ENCODE peak calls at places on chromosome 19, in seven cellular contexts. E is AG09309, S is left ventricle myocardium inferior, O is AG09319, T is fibroblast of lung, W is left lung, G is K562. P is an unnamed sample.

GRCh38 chr19:48480151-48480475 is 10.9 kb downstream of the CYTH2 start:
- DNase-seq in E (no peak), S (peak; percentile 70), O (no peak), T (no peak), W (no peak), G (no peak), P (no peak)

GRCh38 chr19:51587264-51588191 is 16.4 kb downstream of the ZNF175 start:
- DNase-seq in E (no peak), S (no peak), O (no peak), T (no peak), W (no peak), G (no peak), P (no peak)

GRCh38 chr19:47417107-47417745 is 2.1 kb downstream of the MEIS3 start:
- DNase-seq in E (no peak), S (no peak), O (no peak), T (no peak), W (no peak), G (no peak), P (no peak)

GRCh38 chr19:45716314-45717130 is 14.2 kb downstream of the FBXO46 start:
- DNase-seq in E (no peak), S (no peak), O (no peak), T (no peak), W (no peak), G (peak; percentile 33), P (no peak)

GRCh38 chr19:51531349-51532315 is at the start of gene SIGLEC6:
- DNase-seq in E (no peak), S (peak; percentile 47), O (no peak), T (no peak), W (peak; percentile 92), G (no peak), P (peak; percentile 76)

GRCh38 chr19:8320564-8321066 is 560 bp downstream of the NDUFA7 start:
- DNase-seq in E (no peak), S (no peak), O (no peak), T (no peak), W (peak; percentile 54), G (no peak), P (no peak)

GRCh38 chr19:47377208-47377701 is 28.1 kb downstream of the DHX34 start:
- DNase-seq in E (no peak), S (peak; percentile 80), O (no peak), T (no peak), W (no peak), G (peak; percentile 57), P (no peak)

GRCh38 chr19:45638930-45639729 is at the start of gene EML2:
- DNase-seq in E (no peak), S (peak; percentile 56), O (no peak), T (peak; percentile 39), W (peak; percentile 93), G (peak; percentile 82), P (no peak)

GRCh38 chr19:6378036-6378435 is 2.3 kb upstream of the PSPN start:
- DNase-seq in E (no peak), S (no peak), O (no peak), T (peak; percentile 80), W (no peak), G (no peak), P (no peak)

GRCh38 chr19:35134601-35135091 is at the start of gene LGI4:
- DNase-seq in E (no peak), S (no peak), O (no peak), T (no peak), W (no peak), G (no peak), P (no peak)

GRCh38 chr19:18867751-18868150 is 28.2 kb downstream of the CERS1 start:
- DNase-seq in E (no peak), S (no peak), O (no peak), T (no peak), W (peak; percentile 54), G (no peak), P (no peak)

GRCh38 chr19:47186337-47187022 is 44.5 kb downstream of the BBC3 start:
- DNase-seq in E (no peak), S (no peak), O (no peak), T (peak; percentile 30), W (no peak), G (no peak), P (no peak)

GRCh38 chr19:35114656-35115537 is 726 bp upstream of the FXYD3 start:
- DNase-seq in E (no peak), S (peak; percentile 72), O (no peak), T (peak; percentile 29), W (peak; percentile 86), G (peak; percentile 82), P (no peak)

GRCh38 chr19:46068345-46069258 is 27.8 kb upstream of the IGFL4 start:
- DNase-seq in E (peak; percentile 77), S (no peak), O (peak; percentile 56), T (peak; percentile 95), W (no peak), G (no peak), P (no peak)

GRCh38 chr19:35715981-35716734 is 1.6 kb upstream of the KMT2B start:
- DNase-seq in E (no peak), S (peak; percentile 70), O (no peak), T (peak; percentile 45), W (peak; percentile 92), G (peak; percentile 47), P (peak; percentile 94)

GRCh38 chr19:47095707-47096704 is 17.6 kb downstream of the ZC3H4 start:
- DNase-seq in E (peak; percentile 46), S (peak; percentile 77), O (no peak), T (peak; percentile 85), W (peak; percentile 90), G (no peak), P (peak; percentile 54)

GRCh38 chr19:44776402-44777096 is 1.1 kb upstream of the CBLC start:
- DNase-seq in E (no peak), S (no peak), O (no peak), T (no peak), W (no peak), G (no peak), P (no peak)

GRCh38 chr19:29694669-29695627 is 20.1 kb downstream of the C19orf12 start:
- DNase-seq in E (peak; percentile 37), S (peak; percentile 82), O (peak; percentile 50), T (peak; percentile 51), W (peak; percentile 93), G (peak; percentile 70), P (no peak)

GRCh38 chr19:46296722-46297431 is at the start of gene HIF3A:
- DNase-seq in E (no peak), S (peak; percentile 67), O (no peak), T (no peak), W (no peak), G (peak; percentile 44), P (peak; percentile 94)

GRCh38 chr19:1057185-1057857 is 9.6 kb upstream of the ARHGAP45 start:
- DNase-seq in E (no peak), S (no peak), O (no peak), T (peak; percentile 67), W (no peak), G (no peak), P (no peak)

GRCh38 chr19:8306235-8307054 is 1.7 kb downstream of the CD320 start:
- DNase-seq in E (no peak), S (no peak), O (no peak), T (no peak), W (peak; percentile 41), G (peak; percentile 45), P (peak; percentile 83)

GRCh38 chr19:35206379-35206778 is 22.2 kb downstream of the FAM187B start:
- DNase-seq in E (no peak), S (no peak), O (no peak), T (no peak), W (no peak), G (no peak), P (no peak)

GRCh38 chr19:11023635-11024168 is 62.9 kb downstream of the SMARCA4 start:
- DNase-seq in E (no peak), S (no peak), O (no peak), T (no peak), W (no peak), G (no peak), P (no peak)

GRCh38 chr19:17555929-17556813 is 722 bp downstream of the COLGALT1 start:
- DNase-seq in E (no peak), S (peak; percentile 70), O (no peak), T (peak; percentile 45), W (peak; percentile 92), G (peak; percentile 63), P (peak; percentile 94)
- TF ChIP-seq CTCF in E (no peak), S (no peak), O (no peak), T (no peak), W (no peak), G (peak; percentile 19), P (peak; percentile 37)

GRCh38 chr19:5271145-5271544 is 69.5 kb downstream of the PTPRS start:
- DNase-seq in E (no peak), S (no peak), O (no peak), T (no peak), W (peak; percentile 8), G (no peak), P (no peak)
- TF ChIP-seq CTCF in E (peak; percentile 20), S (no peak), O (no peak), T (peak; percentile 3), W (no peak), G (peak; percentile 43), P (peak; percentile 59)

DNA sequence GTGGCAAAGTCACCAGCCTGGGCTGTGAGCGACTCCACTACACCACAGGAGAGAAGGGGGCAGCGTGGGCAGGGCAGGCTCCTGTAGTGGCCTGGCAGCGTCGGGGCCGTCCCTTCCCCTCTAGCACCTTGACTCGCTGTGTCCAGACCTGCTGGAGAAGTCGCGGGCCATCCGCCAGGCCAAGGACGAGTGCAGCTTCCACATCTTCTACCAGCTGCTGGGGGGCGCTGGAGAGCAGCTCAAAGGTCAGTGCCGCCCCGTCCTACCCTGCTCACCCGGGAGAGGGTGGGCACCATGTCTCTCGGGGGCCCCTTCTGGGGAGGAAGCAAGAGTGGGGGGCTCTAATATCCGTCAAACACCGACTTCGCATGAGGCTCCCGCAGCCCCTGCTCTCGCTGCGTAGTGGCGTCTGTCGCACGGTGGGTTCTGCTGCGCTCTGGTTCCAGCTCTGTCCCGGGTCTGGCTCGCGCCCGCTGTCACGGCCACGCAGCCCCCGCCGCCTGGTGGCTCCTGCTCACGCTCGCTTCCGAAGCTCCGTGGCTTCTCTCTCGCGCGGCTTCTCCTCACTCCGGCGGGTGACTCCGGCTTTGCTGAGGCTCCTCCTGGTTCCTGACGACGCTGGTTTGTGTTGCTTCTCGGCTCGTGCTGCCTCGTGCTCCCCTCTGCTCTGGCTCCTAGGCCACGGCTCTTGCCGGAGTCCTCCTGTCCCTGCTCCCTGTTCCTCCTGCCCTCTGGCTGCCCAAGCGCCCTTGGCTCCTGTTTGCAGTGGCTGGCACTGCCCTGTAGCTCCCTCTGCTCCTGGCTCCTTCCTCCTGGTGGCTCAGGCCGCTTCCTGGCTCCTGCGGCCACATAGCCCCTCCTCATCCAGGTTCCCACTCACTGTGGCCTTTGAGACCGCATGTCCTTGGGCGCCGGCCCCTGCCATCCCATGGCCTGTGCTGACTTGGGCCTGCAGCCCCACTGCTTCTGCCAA is 27.2 kb downstream of the MYH14 start:
- DNase-seq in E (no peak), S (peak; percentile 24), O (no peak), T (no peak), W (no peak), G (peak; percentile 45), P (no peak)
- TF ChIP-seq CTCF in E (no peak), S (no peak), O (no peak), T (no peak), W (no peak), G (peak; percentile 49), P (no peak)

DNA sequence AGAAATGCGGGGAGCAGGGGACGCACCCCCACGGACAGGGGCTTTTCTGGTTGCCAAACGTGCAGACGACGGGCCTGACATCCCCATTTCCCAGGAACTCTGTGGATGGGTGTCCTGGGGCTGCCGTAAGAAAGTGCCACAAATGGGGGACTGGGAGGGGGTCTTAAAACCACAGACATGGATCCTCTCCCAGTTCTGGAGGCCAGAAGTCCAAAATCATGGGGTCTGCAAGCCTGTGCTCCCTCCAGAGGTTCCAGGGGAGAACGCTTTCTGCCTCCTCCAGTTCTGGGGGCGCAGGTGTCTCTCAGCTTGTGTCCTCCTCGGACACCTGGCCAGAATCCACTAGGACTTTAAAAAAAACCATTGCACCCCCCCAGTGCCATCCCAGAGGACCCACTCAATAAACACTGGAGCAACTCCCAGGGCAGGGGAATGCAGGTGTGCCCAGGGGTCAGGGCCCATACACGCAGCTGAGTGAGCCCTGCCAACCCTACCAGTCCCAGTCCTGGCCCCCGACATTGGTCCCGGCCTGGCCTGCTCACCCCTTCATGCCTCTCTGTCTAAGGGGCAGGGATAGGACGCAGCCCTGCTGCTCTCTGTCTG is 103.9 kb downstream of the GADD45B start:
- DNase-seq in E (no peak), S (no peak), O (no peak), T (no peak), W (no peak), G (no peak), P (peak; percentile 60)
- TF ChIP-seq CTCF in E (no peak), S (peak; percentile 38), O (no peak), T (no peak), W (no peak), G (no peak), P (peak; percentile 66)

P was measured in chondrocyte.